ENCODE peak calls at places on chromosomes 11 and 22, in seven cellular contexts. E is hepatocyte, G is BJ, L is upper lobe of right lung, O is astrocyte of the cerebellum, M is lower lobe of right lung, S is MM.1S. U is an unnamed sample.
A peak's percentile ranks its signal among the peaks of the same experiment; 100 is the strongest.

GRCh38 chr22:43181321-43182076 is 5.4 kb downstream of the TTLL12 start:
- DNase-seq in S (no peak), E (no peak), O (no peak), L (no peak), M (no peak), G (no peak), U (no peak)

GRCh38 chr11:12196335-12196734 is 85.9 kb downstream of the MICAL2 start:
- DNase-seq in E (no peak), M (no peak), G (no peak), L (no peak), S (no peak), O (no peak), U (no peak)

GRCh38 chr11:34192481-34193401 is 87.3 kb downstream of the NAT10 start:
- DNase-seq in L (no peak), E (peak; percentile 44), O (peak; percentile 89), S (no peak), G (peak; percentile 88), M (no peak), U (peak; percentile 33)

GRCh38 chr22:26508148-26508547 is 4.1 kb downstream of the TFIP11 start:
- DNase-seq in G (no peak), E (no peak), O (no peak), M (no peak), S (no peak), L (no peak), U (no peak)

GRCh38 chr22:27626675-27627443 is 174.7 kb downstream of the MN1 start:
- DNase-seq in E (no peak), S (no peak), M (no peak), L (no peak), O (no peak), G (no peak), U (no peak)

GRCh38 chr11:78664606-78665005 is 89.9 kb upstream of the NARS2 start:
- DNase-seq in G (peak; percentile 47), S (no peak), L (no peak), E (no peak), O (no peak), M (no peak), U (no peak)

GRCh38 chr11:119055901-119056300 is 1.1 kb downstream of the HYOU1 start:
- DNase-seq in E (peak; percentile 39), S (peak; percentile 41), L (no peak), O (no peak), M (no peak), G (no peak), U (no peak)

GRCh38 chr11:8273281-8273680 is 9.6 kb upstream of the LMO1 start:
- DNase-seq in O (no peak), S (no peak), E (no peak), G (no peak), M (no peak), L (no peak), U (no peak)

GRCh38 chr11:63491614-63492372 is 826 bp upstream of the PLAAT5 start:
- DNase-seq in G (no peak), S (no peak), E (peak; percentile 42), M (no peak), O (no peak), L (no peak), U (no peak)

GRCh38 chr11:74020537-74020936 is 11.7 kb upstream of the UCP3 start:
- DNase-seq in O (no peak), L (no peak), G (no peak), S (no peak), E (no peak), M (no peak), U (no peak)

GRCh38 chr11:43954241-43954640 is 11.8 kb downstream of the C11orf96 start:
- DNase-seq in S (no peak), M (no peak), G (no peak), L (no peak), O (no peak), E (no peak), U (no peak)

GRCh38 chr11:73972620-73973449 is 9.8 kb downstream of the UCP2 start:
- DNase-seq in S (no peak), L (no peak), M (no peak), E (no peak), O (no peak), G (no peak), U (no peak)

GRCh38 chr11:128802358-128802981 is 64.6 kb downstream of the KCNJ1 start:
- DNase-seq in E (peak; percentile 39), O (no peak), S (no peak), L (no peak), M (no peak), G (no peak), U (no peak)

GRCh38 chr11:2533642-2534115 is 88.9 kb downstream of the KCNQ1 start:
- DNase-seq in E (peak; percentile 91), M (peak; percentile 84), G (peak; percentile 50), L (peak; percentile 85), S (peak; percentile 42), O (peak; percentile 91), U (peak; percentile 55)

GRCh38 chr11:1568451-1568911 is 3.6 kb downstream of the DUSP8 start:
- DNase-seq in M (no peak), L (peak; percentile 63), G (no peak), O (no peak), S (no peak), E (no peak), U (no peak)

GRCh38 chr11:45076761-45077160 is 69.7 kb upstream of the PRDM11 start:
- DNase-seq in G (no peak), M (no peak), O (no peak), E (no peak), L (no peak), S (no peak), U (no peak)

GRCh38 chr11:91804057-91804456 is 420.6 kb upstream of the FAT3 start:
- DNase-seq in S (no peak), M (no peak), E (peak; percentile 16), L (no peak), G (no peak), O (no peak), U (no peak)

GRCh38 chr22:41608386-41608785 is 12.5 kb downstream of the DESI1 start:
- DNase-seq in L (no peak), E (no peak), S (no peak), G (no peak), O (no peak), M (no peak), U (no peak)

GRCh38 chr11:93543292-93543977 is at the start of gene SMCO4:
- DNase-seq in E (peak; percentile 94), M (peak; percentile 91), S (peak; percentile 76), O (no peak), G (peak; percentile 14), L (peak; percentile 95), U (no peak)

GRCh38 chr22:31286360-31287255 is 5.7 kb downstream of the PIK3IP1 start:
- DNase-seq in O (no peak), G (no peak), S (peak; percentile 71), L (no peak), E (no peak), M (no peak), U (no peak)

GRCh38 chr22:31289335-31289734 is 3.0 kb downstream of the PIK3IP1 start:
- DNase-seq in M (no peak), G (no peak), E (no peak), S (no peak), O (no peak), L (no peak), U (no peak)

GRCh38 chr22:31290494-31291402 is 1.5 kb downstream of the PIK3IP1 start:
- DNase-seq in L (peak; percentile 98), O (peak; percentile 62), M (peak; percentile 99), G (peak; percentile 49), S (peak; percentile 96), E (peak; percentile 98), U (no peak)

GRCh38 chr22:31288496-31289235 is 3.6 kb downstream of the PIK3IP1 start:
- DNase-seq in M (no peak), G (no peak), E (no peak), L (no peak), O (no peak), S (no peak), U (no peak)

DNA sequence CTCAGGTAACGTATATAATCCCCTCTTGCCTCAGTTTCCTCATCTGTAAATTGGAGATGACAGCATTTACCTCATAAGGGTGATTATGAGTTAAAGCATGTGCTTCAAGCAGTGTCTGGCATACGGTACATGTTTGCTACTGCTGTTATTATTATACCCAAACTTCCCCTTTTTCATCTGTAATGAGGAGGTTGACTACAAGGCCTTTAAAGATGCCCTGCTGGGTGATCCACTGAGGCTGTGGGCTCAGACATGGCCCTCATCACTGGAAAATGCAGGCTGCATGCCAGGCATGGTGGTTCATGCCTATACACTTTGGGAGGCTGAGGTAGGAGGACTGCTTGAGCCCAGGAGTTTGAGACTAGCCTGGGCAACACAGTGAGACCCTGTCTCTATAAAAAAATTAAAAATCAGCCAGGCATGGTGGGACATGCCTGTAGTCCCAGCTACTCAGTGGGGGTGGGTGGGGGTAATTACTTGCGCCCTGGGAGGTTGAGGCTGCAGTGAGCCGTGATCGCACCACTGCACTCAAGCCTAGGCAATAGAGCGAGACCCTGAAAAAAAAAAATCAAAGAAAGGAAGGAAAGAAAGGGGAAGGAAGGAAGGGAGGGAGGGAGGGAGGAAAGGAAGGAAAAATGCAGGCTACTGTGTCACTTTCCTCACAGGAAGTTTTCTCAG is 4.3 kb downstream of the PIK3IP1 start:
- DNase-seq in G (no peak), L (no peak), O (no peak), S (no peak), M (no peak), E (no peak), U (no peak)
- H3K4me3 ChIP-seq in G (no peak overlapping the region), L (peak overlapping the region; percentile 72), O (no peak overlapping the region), S (no peak overlapping the region), M (peak overlapping the region; percentile 78), E (no peak overlapping the region), U (no peak overlapping the region)

DNA sequence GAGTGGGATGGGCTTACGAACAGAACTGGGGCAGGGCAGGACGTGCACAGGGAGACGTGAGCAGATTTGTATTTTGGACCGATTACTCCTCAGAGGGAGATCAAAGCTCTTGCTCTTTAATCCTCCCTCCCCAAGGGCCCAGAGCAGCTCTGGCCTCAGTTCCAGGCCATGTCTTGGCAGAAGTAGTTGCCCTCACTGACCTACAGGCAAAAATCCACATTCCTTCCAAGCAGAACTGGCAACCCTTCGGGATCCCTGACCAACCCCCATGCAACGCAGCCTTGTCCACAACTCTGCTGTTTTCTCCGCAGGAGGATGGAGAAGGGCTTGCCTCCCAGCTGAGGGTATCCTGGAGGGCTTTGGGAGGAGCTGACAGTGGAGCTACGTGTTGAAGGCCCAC is 68.3 kb downstream of the PDE2A start:
- DNase-seq in S (no peak), L (no peak), M (no peak), E (no peak), G (no peak), O (no peak), U (no peak)
- TF ChIP-seq CTCF in S (no peak), L (no peak), M (no peak), E (no peak), G (no peak), O (no peak), U (no peak)

GRCh38 chr11:57903441-57904123 is 120.1 kb upstream of the OR9Q1 start:
- DNase-seq in G (no peak), O (no peak), L (no peak), M (no peak), E (peak; percentile 64), S (no peak), U (no peak)
- H3K4me3 ChIP-seq in G (no peak overlapping the region), O (no peak overlapping the region), L (no peak overlapping the region), M (no peak overlapping the region), E (no peak overlapping the region), S (no peak overlapping the region), U (no peak overlapping the region)

GRCh38 chr11:35458846-35459245 is 39.5 kb upstream of the SLC1A2 start:
- DNase-seq in E (no peak), O (peak; percentile 35), M (no peak), L (no peak), S (no peak), G (peak; percentile 9), U (peak; percentile 5)
- TF ChIP-seq CTCF in E (no peak), O (no peak), M (no peak), L (no peak), S (no peak), G (no peak), U (no peak)

GRCh38 chr11:313304-313786 is 495 bp upstream of the IFITM1 start:
- DNase-seq in O (no peak), S (no peak), M (no peak), L (no peak), G (no peak), E (no peak), U (no peak)
- H3K4me3 ChIP-seq in O (peak overlapping the region; percentile 61), S (peak overlapping the region; percentile 9), M (peak overlapping the region; percentile 61), L (peak overlapping the region; percentile 62), G (no peak overlapping the region), E (no peak overlapping the region), U (peak overlapping the region; percentile 64)